ENCODE peak calls at places on chromosome X, in four cellular contexts. S is K562, Q is SK-N-SH, N is GM12878. R is an unnamed sample.

GRCh38 chrX:7218321-7219152 is 70.6 kb upstream of the PUDP start:
- DNase-seq in N (no peak), Q (no peak), S (no peak), R (peak)

GRCh38 chrX:85988353-85988752 is 59.0 kb downstream of the CHM start:
- DNase-seq in Q (no peak), S (no peak), N (no peak), R (no peak)

GRCh38 chrX:16869393-16870094 is 618 bp downstream of the RBBP7 start:
- DNase-seq in N (no peak), Q (peak), S (peak), R (no peak)

GRCh38 chrX:65241059-65241721 is 264.9 kb upstream of the ZC4H2 start:
- DNase-seq in Q (no peak), N (no peak), S (no peak), R (peak)

GRCh38 chrX:133323450-133323849 is 91.8 kb downstream of the GPC4 start:
- DNase-seq in Q (no peak), N (no peak), S (no peak), R (no peak)

GRCh38 chrX:155534800-155535199 is 76.4 kb upstream of the F8A3 start:
- DNase-seq in Q (no peak), S (no peak), N (no peak), R (no peak)

GRCh38 chrX:123348468-123348867 is 164.4 kb downstream of the GRIA3 start:
- DNase-seq in N (no peak), S (no peak), Q (no peak), R (no peak)

GRCh38 chrX:74613350-74614192 is 853 bp downstream of the RLIM start:
- DNase-seq in Q (peak), S (peak), N (no peak), R (peak)

GRCh38 chrX:101368800-101369199 is 17.2 kb downstream of the BTK start:
- DNase-seq in S (no peak), N (no peak), Q (no peak), R (no peak)

GRCh38 chrX:21963736-21964135 is 23.2 kb downstream of the SMS start:
- DNase-seq in N (no peak), Q (no peak), S (no peak), R (no peak)

GRCh38 chrX:40465735-40466551 is 114.8 kb upstream of the ATP6AP2 start:
- DNase-seq in N (no peak), Q (no peak), S (peak), R (no peak)

GRCh38 chrX:18619288-18619687 is 52.6 kb downstream of the RS1 start:
- DNase-seq in S (no peak), Q (no peak), N (no peak), R (no peak)

DNA sequence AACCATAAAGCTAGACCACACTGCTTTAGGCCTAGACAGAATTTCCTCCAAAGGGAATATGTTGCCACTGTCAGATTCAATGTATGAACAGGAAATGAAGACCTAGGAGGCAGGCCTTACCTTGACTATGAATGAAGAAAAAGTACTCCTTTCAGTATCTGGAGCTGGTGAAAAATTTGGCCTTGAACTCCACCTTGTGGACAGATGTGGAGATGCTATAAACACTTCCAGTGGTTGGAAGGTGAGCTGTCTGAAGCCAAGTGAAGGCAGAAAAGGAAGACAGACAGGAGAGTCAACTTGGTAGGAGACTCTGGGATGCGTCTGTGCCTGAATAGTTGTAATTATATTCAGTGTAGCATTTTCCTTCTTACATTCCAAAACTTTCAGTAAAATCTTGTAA is 17.2 kb downstream of the SPIN3 start:
- DNase-seq in N (peak), S (peak), Q (peak), R (peak)
- TF ChIP-seq NFIC in N (no peak), S (no peak), Q (no peak), R (no peak)

GRCh38 chrX:13304052-13304451 is 15.8 kb downstream of the ATXN3L start:
- DNase-seq in N (no peak), Q (no peak), S (no peak), R (no peak)
- TF ChIP-seq NFIC in N (no peak), Q (no peak), S (no peak), R (no peak)

GRCh38 chrX:55714111-55714510 is 3.4 kb upstream of the RRAGB start:
- DNase-seq in N (no peak), Q (no peak), S (no peak), R (no peak)

GRCh38 chrX:55709735-55710134 is 7.8 kb upstream of the RRAGB start:
- DNase-seq in N (no peak), Q (no peak), S (no peak), R (no peak)

GRCh38 chrX:55715847-55716246 is 1.7 kb upstream of the RRAGB start:
- DNase-seq in S (peak), Q (no peak), N (no peak), R (peak)

GRCh38 chrX:55713635-55714034 is 3.9 kb upstream of the RRAGB start:
- DNase-seq in S (no peak), N (no peak), Q (no peak), R (no peak)

GRCh38 chrX:55710701-55711100 is 6.8 kb upstream of the RRAGB start:
- DNase-seq in N (no peak), Q (no peak), S (no peak), R (no peak)
- TF ChIP-seq NFIC in N (no peak), Q (peak), S (no peak), R (no peak)

GRCh38 chrX:30735839-30736238 is 82.6 kb downstream of the GK start:
- DNase-seq in S (peak), N (peak), Q (peak), R (peak)
- TF ChIP-seq NFIC in S (no peak), N (no peak), Q (no peak), R (no peak)

GRCh38 chrX:141314441-141314840 is 72.1 kb upstream of the SPANXC start:
- DNase-seq in Q (no peak), S (no peak), N (no peak), R (no peak)
- TF ChIP-seq NFIC in Q (no peak), S (no peak), N (no peak), R (no peak)

DNA sequence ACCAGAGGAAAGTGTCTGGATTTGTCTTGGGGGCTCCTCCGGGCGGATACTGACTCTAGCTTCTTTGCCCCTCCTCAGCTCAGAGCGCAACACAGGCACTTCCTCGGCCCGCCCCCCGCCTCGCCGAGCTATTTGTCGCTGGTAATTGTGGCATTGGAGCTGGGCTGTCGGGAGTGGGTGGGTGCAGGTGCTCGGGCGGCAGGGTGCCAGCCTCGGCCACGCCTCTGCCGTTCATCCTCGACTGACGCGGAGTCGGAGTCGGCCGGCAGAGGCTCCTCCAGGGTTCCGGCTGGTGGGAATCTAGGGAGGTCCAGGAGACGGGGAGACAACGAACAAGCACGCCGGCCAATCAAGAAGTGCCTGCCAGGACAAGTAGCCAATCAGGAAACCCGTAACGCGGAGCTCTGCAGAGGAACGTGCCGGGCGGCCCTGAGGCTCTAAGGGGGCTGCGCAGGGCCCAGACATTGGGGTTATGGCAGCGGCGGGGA is 3.9 kb upstream of the SYN1 start:
- DNase-seq in S (peak), Q (peak), N (no peak), R (peak)
- TF ChIP-seq NFIC in S (no peak), Q (no peak), N (no peak), R (no peak)

GRCh38 chrX:108468486-108468885 is 28.8 kb downstream of the COL4A5 start:
- DNase-seq in N (no peak), S (no peak), Q (no peak), R (no peak)

DNA sequence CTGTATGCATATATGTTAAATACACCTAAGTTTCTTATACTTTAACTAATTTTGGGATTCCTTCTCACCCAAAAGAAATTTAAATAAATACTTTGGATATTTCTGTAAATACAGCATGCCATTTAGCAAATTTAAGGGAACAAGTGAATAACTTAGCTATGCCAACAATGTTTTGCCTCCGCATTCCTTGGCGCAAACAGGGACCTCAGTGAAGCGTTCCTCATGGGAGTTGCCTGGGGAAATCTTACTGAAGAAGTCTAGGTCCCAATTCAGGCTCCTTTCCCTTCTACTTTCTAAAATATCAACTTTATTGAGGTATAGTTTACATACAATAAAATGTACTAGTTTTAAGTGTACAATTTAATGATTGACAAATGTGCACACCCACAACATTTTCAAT is 25.0 kb downstream of the COL4A5 start:
- DNase-seq in S (no peak), Q (no peak), N (no peak), R (no peak)
- TF ChIP-seq NFIC in S (no peak), Q (no peak), N (no peak), R (no peak)

GRCh38 chrX:154502989-154503388 is 12.6 kb upstream of the SLC10A3 start:
- DNase-seq in Q (no peak), S (no peak), N (no peak), R (no peak)
- TF ChIP-seq NFIC in Q (no peak), S (no peak), N (no peak), R (no peak)

GRCh38 chrX:33379839-33380238 is 168.5 kb upstream of the DMD start:
- DNase-seq in S (no peak), N (no peak), Q (no peak), R (no peak)
- TF ChIP-seq NFIC in S (no peak), N (no peak), Q (no peak), R (no peak)

GRCh38 chrX:38045697-38046096 is 39.3 kb downstream of the SYTL5 start:
- DNase-seq in Q (no peak), S (no peak), N (no peak), R (no peak)
- TF ChIP-seq NFIC in Q (no peak), S (no peak), N (no peak), R (no peak)

R was measured in HepG2.